ENCODE peak calls at places on chromosomes 16 and 17, in ten cellular contexts. O is psoas muscle, D is ovary, U is HAP-1, E is cardiac muscle cell, H is right atrium auricular region, I is adrenal gland, N is heart right ventricle, P is keratinocyte, V is right lobe of liver. X is an unnamed sample.

GRCh38 chr17:55495239-55495638 is 16.0 kb downstream of the SMIM36 start:
- DNase-seq in N (no peak), H (no peak), I (no peak), V (no peak), P (no peak), O (no peak), D (no peak), E (no peak), U (no peak), X (no peak)

GRCh38 chr17:61265397-61265796 is 134.2 kb upstream of the TBX2 start:
- DNase-seq in D (no peak), P (no peak), V (no peak), O (no peak), H (no peak), E (peak; percentile 30), N (no peak), I (no peak), U (no peak), X (no peak)

GRCh38 chr16:7456221-7456620 is 123.6 kb downstream of the RBFOX1 start:
- DNase-seq in I (no peak), V (no peak), D (no peak), N (no peak), O (no peak), P (no peak), E (no peak), H (no peak), U (no peak), X (no peak)

GRCh38 chr16:48276102-48276501 is 28.8 kb upstream of the ABCC11 start:
- DNase-seq in E (no peak), P (no peak), I (peak; percentile 45), H (no peak), D (no peak), V (no peak), U (no peak), N (no peak), O (no peak), X (no peak)

GRCh38 chr17:31408586-31408985 is 17.1 kb downstream of the RAB11FIP4 start:
- DNase-seq in D (no peak), O (no peak), I (no peak), U (no peak), H (no peak), P (no peak), N (no peak), E (no peak), V (no peak), X (no peak)

GRCh38 chr16:66432429-66432828 is 5.3 kb downstream of the BEAN1 start:
- DNase-seq in U (no peak), V (no peak), E (no peak), O (no peak), N (no peak), P (no peak), I (no peak), H (no peak), D (no peak), X (no peak)

GRCh38 chr17:80605326-80606066 is 60.9 kb downstream of the RPTOR start:
- DNase-seq in U (no peak), P (peak; percentile 60), O (no peak), D (no peak), V (no peak), N (no peak), E (peak; percentile 24), H (no peak), I (peak; percentile 79), X (no peak)

GRCh38 chr16:3095869-3096268 is 3.2 kb downstream of the ZSCAN10 start:
- DNase-seq in N (peak; percentile 34), E (no peak), O (peak; percentile 50), D (no peak), I (no peak), U (no peak), P (no peak), V (peak; percentile 48), H (no peak), X (no peak)

GRCh38 chr17:38789185-38789584 is 10.2 kb downstream of the PIP4K2B start:
- DNase-seq in D (no peak), V (no peak), P (no peak), E (no peak), U (no peak), O (no peak), I (no peak), N (no peak), H (no peak), X (peak; percentile 60)

GRCh38 chr16:2520784-2521577 is 810 bp downstream of the AMDHD2 start:
- DNase-seq in E (no peak), V (peak; percentile 55), I (peak; percentile 50), U (no peak), N (peak; percentile 9), D (peak; percentile 23), P (no peak), O (peak; percentile 67), H (no peak), X (no peak)

DNA sequence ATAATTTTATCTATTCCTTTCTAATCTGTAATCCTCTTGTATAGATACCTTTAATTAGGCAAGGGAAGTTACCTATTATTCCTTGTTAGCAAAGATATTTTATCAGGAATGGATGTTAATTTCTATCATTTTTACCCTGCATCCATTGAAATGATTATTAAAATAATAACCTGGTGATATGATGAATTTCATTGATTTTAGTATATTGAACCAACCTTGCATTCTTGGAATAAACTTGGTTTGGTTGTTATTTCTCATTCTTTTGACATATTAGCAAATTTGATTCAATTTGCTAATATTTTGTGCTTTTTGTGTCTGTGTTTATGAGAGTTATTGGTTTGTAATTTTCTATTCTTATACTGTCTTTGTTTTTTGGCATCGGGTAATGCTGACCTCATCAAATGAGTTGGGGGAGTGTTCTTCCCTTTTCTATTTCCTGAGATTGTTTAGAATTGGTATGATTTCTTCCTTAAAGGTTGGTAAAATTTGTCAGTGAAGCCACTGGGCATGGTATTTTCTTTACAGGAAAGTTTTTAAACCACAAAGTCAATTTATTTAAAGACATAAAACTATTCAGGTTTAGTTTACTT is 250.4 kb upstream of the PMFBP1 start:
- DNase-seq in O (no peak), U (no peak), N (no peak), P (no peak), I (no peak), D (no peak), H (no peak), V (no peak), E (no peak), X (no peak)
- H3K9me3 ChIP-seq in O (no peaks in the 10 kb centered on the region), U (no peaks in the 10 kb centered on the region), N (peaks cover 7% of the 10 kb centered on the region), P (no peaks in the 10 kb centered on the region), I (no peaks in the 10 kb centered on the region), D (no peaks in the 10 kb centered on the region), H (peaks cover 23% of the 10 kb centered on the region), V (no peaks in the 10 kb centered on the region), E (no peaks in the 10 kb centered on the region), X (no peaks in the 10 kb centered on the region)

DNA sequence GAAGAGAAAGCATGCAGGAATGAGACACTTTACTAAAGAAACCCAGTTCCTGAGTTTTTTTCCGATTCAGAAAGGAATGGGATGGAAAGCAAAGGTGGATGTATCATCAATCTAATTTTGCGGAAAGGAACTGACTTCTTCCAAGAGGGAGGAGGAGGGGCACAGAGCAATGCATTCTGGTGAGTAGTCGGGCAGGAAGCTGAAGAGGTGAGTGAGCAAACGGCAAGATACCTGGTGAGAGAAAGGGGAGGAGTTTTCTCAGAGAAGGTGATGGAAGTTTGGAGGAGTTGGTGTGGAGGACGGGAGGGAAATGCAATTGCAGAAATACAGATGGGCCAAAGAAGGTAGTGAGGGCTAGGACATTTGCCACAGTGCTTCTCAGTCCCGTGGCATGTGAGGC is 713.2 kb downstream of the KCNJ2 start:
- DNase-seq in I (no peak), N (no peak), O (no peak), V (no peak), H (no peak), D (no peak), E (no peak), U (no peak), P (no peak), X (no peak)
- H3K9me3 ChIP-seq in I (no peaks in the 10 kb centered on the region), N (no peaks in the 10 kb centered on the region), O (no peaks in the 10 kb centered on the region), V (no peaks in the 10 kb centered on the region), H (no peaks in the 10 kb centered on the region), D (no peaks in the 10 kb centered on the region), E (no peaks in the 10 kb centered on the region), U (no peaks in the 10 kb centered on the region), P (no peaks in the 10 kb centered on the region), X (no peaks in the 10 kb centered on the region)

GRCh38 chr17:11272191-11272590 is 31.2 kb downstream of the SHISA6 start:
- DNase-seq in D (no peak), U (no peak), N (no peak), P (no peak), I (no peak), E (no peak), O (no peak), H (no peak), V (no peak), X (no peak)

GRCh38 chr17:11273596-11273995 is 32.6 kb downstream of the SHISA6 start:
- DNase-seq in N (no peak), V (no peak), U (no peak), I (no peak), H (no peak), E (no peak), O (no peak), D (no peak), P (no peak), X (no peak)

GRCh38 chr17:11276486-11276885 is 35.5 kb downstream of the SHISA6 start:
- DNase-seq in H (no peak), O (no peak), V (no peak), N (no peak), D (no peak), E (no peak), U (no peak), P (no peak), I (no peak), X (no peak)

GRCh38 chr17:11278186-11278983 is 37.4 kb downstream of the SHISA6 start:
- DNase-seq in N (no peak), I (no peak), H (no peak), U (no peak), V (no peak), D (no peak), E (no peak), O (no peak), P (no peak), X (no peak)

DNA sequence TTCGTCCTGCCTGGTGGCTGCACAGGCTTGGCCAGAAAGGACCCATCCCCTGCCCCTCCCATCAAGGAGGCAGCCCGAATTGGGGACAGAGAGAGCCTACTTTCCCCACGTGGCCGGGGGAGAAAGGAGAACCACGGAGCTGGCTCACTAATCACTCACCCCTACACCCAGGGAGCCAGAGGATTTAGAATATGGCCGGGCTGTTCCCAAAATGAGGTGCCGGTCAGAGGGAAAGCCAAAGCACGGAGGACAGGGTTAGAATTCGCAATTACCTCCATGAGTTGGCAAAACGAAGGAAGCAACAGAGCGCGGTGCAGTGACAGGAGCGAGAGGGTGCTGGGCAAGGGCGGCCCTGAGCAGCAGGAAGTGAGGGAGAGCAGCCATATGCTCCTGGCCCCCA is 33.1 kb downstream of the SHISA6 start:
- DNase-seq in V (no peak), O (no peak), I (no peak), E (no peak), P (no peak), N (no peak), U (no peak), H (no peak), D (no peak), X (no peak)
- H3K9me3 ChIP-seq in V (no peaks in the 10 kb centered on the region), O (no peaks in the 10 kb centered on the region), I (no peaks in the 10 kb centered on the region), E (no peaks in the 10 kb centered on the region), P (no peaks in the 10 kb centered on the region), N (no peaks in the 10 kb centered on the region), U (no peaks in the 10 kb centered on the region), H (no peaks in the 10 kb centered on the region), D (no peaks in the 10 kb centered on the region), X (no peaks in the 10 kb centered on the region)

DNA sequence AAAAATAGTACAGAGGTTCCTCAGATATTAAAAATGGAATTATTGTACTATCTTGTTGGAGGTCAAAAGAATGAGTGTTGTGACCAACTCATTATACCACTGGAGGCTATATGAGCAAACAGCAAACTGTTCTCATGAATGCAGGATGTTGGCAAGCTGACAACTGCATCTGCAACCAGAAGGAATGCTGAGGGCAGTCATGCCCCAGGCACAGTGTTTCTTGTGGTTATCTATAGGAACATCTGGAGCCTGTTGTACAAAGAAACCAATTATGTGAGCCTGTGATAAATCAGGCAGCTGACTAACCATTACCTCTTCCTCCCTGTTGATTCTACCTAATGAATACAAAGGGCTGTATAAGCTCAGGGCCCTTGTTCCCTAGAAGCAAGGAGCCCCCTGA is 2057.1 kb downstream of the TP53TG3F start:
- DNase-seq in N (no peak), O (no peak), D (no peak), V (no peak), U (no peak), E (no peak), I (no peak), P (peak; percentile 64), H (no peak), X (no peak)
- H3K9me3 ChIP-seq in N (no peaks in the 10 kb centered on the region), O (no peaks in the 10 kb centered on the region), D (no peaks in the 10 kb centered on the region), V (no peaks in the 10 kb centered on the region), U (no peaks in the 10 kb centered on the region), E (no peaks in the 10 kb centered on the region), I (no peaks in the 10 kb centered on the region), P (peaks cover 15% of the 10 kb centered on the region), H (peaks cover 9% of the 10 kb centered on the region), X (peaks cover 7% of the 10 kb centered on the region)

X was measured in BE2C.